ENCODE peak calls at places on chromosomes 2 and 18, in eight cellular contexts. M, G, S, Q, X, H, D and B are unnamed samples.
A peak's percentile ranks its signal among the peaks of the same experiment; 100 is the strongest.

GRCh38 chr2:105396254-105397024 is 2.4 kb downstream of the FHL2 start:
- DNase-seq in M (peak; percentile 95), G (peak; percentile 62), S (no peak), Q (peak; percentile 60), X (peak; percentile 92), H (no peak), D (peak; percentile 80), B (peak; percentile 98)

GRCh38 chr2:238926761-238927611 is 79.1 kb downstream of the TWIST2 start:
- DNase-seq in M (no peak), G (no peak), S (no peak), Q (peak; percentile 21), X (no peak), H (no peak), D (no peak), B (no peak)

GRCh38 chr2:73203055-73203681 is 794 bp downstream of the NOTO start:
- DNase-seq in M (no peak), G (no peak), S (no peak), Q (no peak), X (peak; percentile 5), H (peak; percentile 68), D (no peak), B (no peak)

GRCh38 chr2:29010946-29011649 is 30.0 kb downstream of the TOGARAM2 start:
- DNase-seq in M (peak; percentile 80), G (no peak), S (peak; percentile 6), Q (no peak), X (peak; percentile 53), H (no peak), D (no peak), B (no peak)

GRCh38 chr2:197311521-197312033 is 997 bp upstream of the ANKRD44 start:
- DNase-seq in M (peak; percentile 40), G (no peak), S (no peak), Q (no peak), X (no peak), H (no peak), D (no peak), B (no peak)

GRCh38 chr2:24507511-24507910 is 16.5 kb downstream of the NCOA1 start:
- DNase-seq in M (no peak), G (no peak), S (no peak), Q (no peak), X (no peak), H (no peak), D (no peak), B (no peak)

GRCh38 chr2:23604731-23605130 is 219.8 kb downstream of the KLHL29 start:
- DNase-seq in M (no peak), G (no peak), S (no peak), Q (no peak), X (no peak), H (peak; percentile 19), D (no peak), B (no peak)

GRCh38 chr2:165227571-165227970 is 11.6 kb upstream of the SCN2A start:
- DNase-seq in M (no peak), G (no peak), S (no peak), Q (no peak), X (no peak), H (no peak), D (no peak), B (no peak)

GRCh38 chr2:240957656-240958365 is 40.6 kb upstream of the SNED1 start:
- DNase-seq in M (no peak), G (no peak), S (no peak), Q (peak; percentile 10), X (peak; percentile 52), H (no peak), D (peak; percentile 15), B (no peak)

GRCh38 chr18:77066689-77067088 is 65.9 kb downstream of the MBP start:
- DNase-seq in M (no peak), G (no peak), S (no peak), Q (no peak), X (no peak), H (no peak), D (no peak), B (no peak)

GRCh38 chr18:77068321-77068841 is 64.2 kb downstream of the MBP start:
- DNase-seq in M (peak; percentile 66), G (no peak), S (no peak), Q (no peak), X (peak; percentile 66), H (no peak), D (no peak), B (no peak)

GRCh38 chr18:77068890-77069312 is 63.7 kb downstream of the MBP start:
- DNase-seq in M (no peak), G (no peak), S (no peak), Q (no peak), X (peak; percentile 54), H (no peak), D (no peak), B (no peak)

GRCh38 chr18:77066101-77066500 is 66.5 kb downstream of the MBP start:
- DNase-seq in M (no peak), G (no peak), S (no peak), Q (no peak), X (no peak), H (no peak), D (no peak), B (no peak)

GRCh38 chr18:77067315-77068061 is 65.1 kb downstream of the MBP start:
- DNase-seq in M (peak; percentile 95), G (peak; percentile 74), S (no peak), Q (peak; percentile 81), X (peak; percentile 95), H (peak; percentile 85), D (no peak), B (peak; percentile 49)
- TF ChIP-seq CTCF in M (no peak), G (no peak), S (peak; percentile 39), Q (no peak), X (peak; percentile 9), H (no peak), D (no peak), B (peak; percentile 16)

GRCh38 chr18:9221040-9221439 is 84.5 kb downstream of the ANKRD12 start:
- DNase-seq in M (no peak), G (no peak), S (no peak), Q (no peak), X (no peak), H (no peak), D (no peak), B (no peak)

GRCh38 chr18:9221661-9222060 is 85.1 kb downstream of the ANKRD12 start:
- DNase-seq in M (no peak), G (no peak), S (no peak), Q (no peak), X (no peak), H (no peak), D (no peak), B (no peak)

GRCh38 chr18:9231852-9232476 is 95.4 kb downstream of the ANKRD12 start:
- DNase-seq in M (no peak), G (no peak), S (no peak), Q (no peak), X (no peak), H (no peak), D (no peak), B (no peak)

GRCh38 chr18:9226463-9226862 is 89.9 kb downstream of the ANKRD12 start:
- DNase-seq in M (no peak), G (no peak), S (no peak), Q (no peak), X (no peak), H (no peak), D (no peak), B (no peak)
- H3K36me3 ChIP-seq in M (no peaks in the 10 kb centered on the region), G (peaks cover 22% of the 10 kb centered on the region), S (peaks cover 89% of the 10 kb centered on the region), Q (peaks cover 22% of the 10 kb centered on the region), X (no peaks in the 10 kb centered on the region), H (peaks cover 48% of the 10 kb centered on the region), D (no peaks in the 10 kb centered on the region), B (peaks cover 3% of the 10 kb centered on the region)

DNA sequence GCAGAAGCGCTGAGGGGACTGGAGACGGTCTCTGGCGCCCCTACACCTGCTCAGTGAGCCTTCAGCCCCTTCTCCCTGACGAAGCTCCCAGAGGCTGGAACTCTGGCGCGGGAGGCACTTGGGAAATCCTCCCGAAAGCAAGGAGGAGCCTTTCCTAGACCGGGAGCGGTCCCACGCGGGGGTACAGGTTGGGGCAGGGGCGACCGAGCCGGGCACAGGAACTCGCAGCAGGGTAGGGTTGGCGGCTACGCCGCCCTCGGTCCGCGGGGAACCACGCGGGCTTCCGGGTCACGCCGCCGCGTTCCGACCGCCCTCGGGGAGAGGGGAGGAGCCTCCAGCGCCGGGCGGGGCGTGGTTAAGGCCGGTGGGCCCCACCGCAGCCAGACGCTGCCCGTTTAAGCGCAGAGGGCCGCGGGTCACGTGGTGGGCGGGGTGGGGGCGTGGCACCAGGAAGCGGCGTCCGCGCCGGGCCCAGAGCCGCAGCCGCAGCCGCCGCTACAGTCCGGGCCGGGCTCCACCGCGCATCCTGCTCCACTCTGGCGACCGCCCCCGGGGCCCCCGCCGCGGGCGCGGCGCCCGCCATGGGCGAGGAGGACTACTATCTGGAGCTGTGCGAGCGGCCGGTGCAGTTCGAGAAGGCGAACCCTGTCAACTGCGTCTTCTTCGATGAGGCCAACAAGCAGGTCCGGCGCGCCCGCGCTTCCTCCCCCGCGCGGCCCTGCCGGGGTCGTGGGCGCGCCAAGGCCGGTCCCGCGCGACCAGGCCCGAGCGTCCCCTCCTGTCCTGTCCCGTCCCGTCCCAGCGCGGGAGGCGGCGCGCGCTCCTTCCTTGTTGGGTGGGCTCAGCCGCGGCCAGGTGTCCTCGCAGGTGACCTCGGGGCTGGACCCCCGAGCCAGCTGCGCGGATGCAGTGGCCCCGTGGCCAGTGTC is at the start of gene RMC1:
- DNase-seq in M (peak; percentile 85), G (peak; percentile 93), S (peak; percentile 96), Q (peak; percentile 92), X (peak; percentile 92), H (peak; percentile 99), D (peak; percentile 94), B (no peak)
- TF ChIP-seq CTCF in M (no peak), G (peak; percentile 29), S (peak; percentile 58), Q (no peak), X (no peak), H (peak; percentile 9), D (no peak), B (no peak)

GRCh38 chr2:174759381-174760064 is 4.7 kb downstream of the CHRNA1 start:
- DNase-seq in M (no peak), G (no peak), S (no peak), Q (no peak), X (no peak), H (no peak), D (no peak), B (no peak)
- H3K36me3 ChIP-seq in M (no peaks in the 10 kb centered on the region), G (peaks cover 37% of the 10 kb centered on the region), S (no peaks in the 10 kb centered on the region), Q (no peaks in the 10 kb centered on the region), X (no peaks in the 10 kb centered on the region), H (no peaks in the 10 kb centered on the region), D (no peaks in the 10 kb centered on the region), B (no peaks in the 10 kb centered on the region)

GRCh38 chr2:146147448-146148012 is 1627.6 kb upstream of the ZEB2 start:
- DNase-seq in M (no peak), G (no peak), S (no peak), Q (no peak), X (no peak), H (no peak), D (no peak), B (no peak)
- TF ChIP-seq CTCF in M (no peak), G (no peak), S (no peak), Q (no peak), X (no peak), H (no peak), D (no peak), B (no peak)

GRCh38 chr2:137910641-137911040 is 53.6 kb upstream of the HNMT start:
- DNase-seq in M (no peak), G (no peak), S (peak; percentile 11), Q (no peak), X (peak; percentile 44), H (no peak), D (no peak), B (no peak)
- H3K36me3 ChIP-seq in M (no peaks in the 10 kb centered on the region), G (no peaks in the 10 kb centered on the region), S (no peaks in the 10 kb centered on the region), Q (no peaks in the 10 kb centered on the region), X (no peaks in the 10 kb centered on the region), H (no peaks in the 10 kb centered on the region), D (no peaks in the 10 kb centered on the region), B (no peaks in the 10 kb centered on the region)